ENCODE peak calls at places on chromosomes 3 and 15, in ten cellular contexts. M, R, N, V, P, O, X, K, G and S are unnamed samples.

GRCh38 chr15:64951777-64952418 is 37.8 kb downstream of the SPG21 start:
- DNase-seq in X (no peak), O (no peak), M (no peak), G (no peak), V (no peak), P (no peak), R (no peak), N (no peak), K (no peak), S (no peak)

GRCh38 chr3:48404440-48405342 is 25.2 kb downstream of the PLXNB1 start:
- DNase-seq in N (no peak), P (no peak), M (no peak), K (no peak), O (no peak), R (no peak), V (peak; percentile 39), G (no peak), X (no peak), S (no peak)

GRCh38 chr3:114417265-114417664 is 123.4 kb downstream of the TIGIT start:
- DNase-seq in N (no peak), P (no peak), O (no peak), V (no peak), G (no peak), M (no peak), X (no peak), R (no peak), K (no peak), S (no peak)

GRCh38 chr3:172512363-172512762 is 10.9 kb downstream of the TNFSF10 start:
- DNase-seq in R (peak; percentile 81), O (no peak), K (no peak), X (no peak), N (no peak), M (no peak), V (peak; percentile 72), G (peak; percentile 18), P (no peak), S (no peak)

GRCh38 chr3:22922317-22922716 is 280.8 kb upstream of the UBE2E2 start:
- DNase-seq in N (peak; percentile 16), O (no peak), R (no peak), X (peak; percentile 18), G (no peak), K (no peak), V (no peak), P (no peak), M (peak; percentile 21), S (no peak)

GRCh38 chr3:126607214-126607908 is 47.6 kb downstream of the TXNRD3 start:
- DNase-seq in M (no peak), P (no peak), R (no peak), N (no peak), G (no peak), K (no peak), X (peak; percentile 60), O (no peak), V (no peak), S (no peak)

GRCh38 chr15:80251505-80252280 is at the start of gene CTXND1:
- DNase-seq in O (peak; percentile 60), P (no peak), X (peak; percentile 40), R (no peak), K (no peak), V (no peak), N (no peak), G (no peak), M (no peak), S (no peak)

GRCh38 chr3:48919215-48920138 is 835 bp downstream of the ARIH2 start:
- DNase-seq in X (peak; percentile 62), N (peak; percentile 62), M (peak; percentile 68), G (peak; percentile 70), R (peak; percentile 69), V (peak; percentile 41), K (no peak), P (no peak), O (no peak), S (no peak)

GRCh38 chr3:32143849-32144757 is 37.7 kb downstream of the GPD1L start:
- DNase-seq in V (no peak), M (peak; percentile 81), R (no peak), X (peak; percentile 87), G (peak; percentile 61), O (no peak), P (peak; percentile 41), K (peak; percentile 98), N (peak; percentile 81), S (peak; percentile 15)

GRCh38 chr15:101258238-101259144 is 6.6 kb upstream of the CHSY1 start:
- DNase-seq in O (no peak), V (no peak), N (peak; percentile 79), M (peak; percentile 59), G (peak; percentile 45), P (peak; percentile 5), K (peak; percentile 65), R (no peak), X (peak; percentile 67), S (no peak)

GRCh38 chr3:192223815-192224214 is 503.5 kb downstream of the FGF12 start:
- DNase-seq in K (no peak), N (no peak), R (no peak), X (no peak), V (no peak), P (no peak), G (no peak), O (no peak), M (no peak), S (no peak)

GRCh38 chr15:55909036-55909811 is 84.2 kb downstream of the NEDD4 start:
- DNase-seq in V (no peak), P (no peak), O (no peak), M (no peak), G (no peak), X (peak; percentile 68), R (no peak), K (peak; percentile 37), N (no peak), S (no peak)

GRCh38 chr15:39942101-39942752 is 8.3 kb downstream of the EIF2AK4 start:
- DNase-seq in O (no peak), K (no peak), N (no peak), M (no peak), P (no peak), R (no peak), X (peak; percentile 27), G (no peak), V (no peak), S (no peak)

GRCh38 chr3:30553641-30554316 is 52.6 kb upstream of the TGFBR2 start:
- DNase-seq in P (no peak), G (no peak), O (no peak), X (peak; percentile 62), M (no peak), K (no peak), V (no peak), N (no peak), R (no peak), S (no peak)

GRCh38 chr3:45244356-45244755 is 18.3 kb upstream of the TMEM158 start:
- DNase-seq in P (no peak), K (no peak), G (no peak), N (no peak), V (no peak), X (no peak), O (no peak), R (no peak), M (no peak), S (no peak)